ENCODE peak calls at places on chromosomes 12 and 14, in nine cellular contexts. One of them, this sample, is unnamed.

GRCh38 chr12:52582971-52583456 is 9.4 kb upstream of the KRT74 start:
- DNase-seq in H1: peak
- DNase-seq in esophagus muscularis mucosa: no peak
- DNase-seq in breast epithelium: peak
- DNase-seq in transverse colon: peak
- DNase-seq in suprapubic skin: no peak
- DNase-seq in stomach: peak
- DNase-seq in SK-N-SH: peak
- DNase-seq in GM23338: peak
- DNase-seq in this sample: no peak

GRCh38 chr14:98826618-98827017 is 445.4 kb downstream of the BCL11B start:
- DNase-seq in suprapubic skin: no peak
- DNase-seq in breast epithelium: peak
- DNase-seq in stomach: peak
- DNase-seq in H1: no peak
- DNase-seq in SK-N-SH: no peak
- DNase-seq in esophagus muscularis mucosa: no peak
- DNase-seq in transverse colon: no peak
- DNase-seq in GM23338: no peak
- DNase-seq in this sample: no peak

GRCh38 chr14:104582649-104583048 is 3.1 kb downstream of the C14orf180 start:
- DNase-seq in transverse colon: no peak
- DNase-seq in breast epithelium: no peak
- DNase-seq in H1: no peak
- DNase-seq in SK-N-SH: no peak
- DNase-seq in stomach: peak
- DNase-seq in esophagus muscularis mucosa: no peak
- DNase-seq in GM23338: no peak
- DNase-seq in suprapubic skin: no peak
- DNase-seq in this sample: no peak

GRCh38 chr12:70576341-70577282 is 60.6 kb downstream of the PTPRB start:
- DNase-seq in esophagus muscularis mucosa: no peak
- DNase-seq in GM23338: peak
- DNase-seq in transverse colon: no peak
- DNase-seq in breast epithelium: no peak
- DNase-seq in SK-N-SH: peak
- DNase-seq in stomach: no peak
- DNase-seq in suprapubic skin: no peak
- DNase-seq in H1: no peak
- DNase-seq in this sample: peak

GRCh38 chr14:20176330-20176729 is 14.4 kb upstream of the OR11G2 start:
- DNase-seq in SK-N-SH: no peak
- DNase-seq in GM23338: no peak
- DNase-seq in esophagus muscularis mucosa: no peak
- DNase-seq in breast epithelium: no peak
- DNase-seq in H1: no peak
- DNase-seq in suprapubic skin: no peak
- DNase-seq in transverse colon: no peak
- DNase-seq in stomach: no peak
- DNase-seq in this sample: no peak

GRCh38 chr12:4148418-4149056 is 125.0 kb upstream of the CCND2 start:
- DNase-seq in stomach: peak
- DNase-seq in GM23338: no peak
- DNase-seq in breast epithelium: no peak
- DNase-seq in transverse colon: peak
- DNase-seq in suprapubic skin: no peak
- DNase-seq in esophagus muscularis mucosa: peak
- DNase-seq in H1: no peak
- DNase-seq in SK-N-SH: no peak
- DNase-seq in this sample: no peak

GRCh38 chr14:64801800-64802199 is 77.9 kb downstream of the SPTB start:
- DNase-seq in SK-N-SH: peak
- DNase-seq in H1: peak
- DNase-seq in stomach: no peak
- DNase-seq in breast epithelium: no peak
- DNase-seq in GM23338: peak
- DNase-seq in suprapubic skin: no peak
- DNase-seq in esophagus muscularis mucosa: no peak
- DNase-seq in transverse colon: no peak
- DNase-seq in this sample: no peak

GRCh38 chr12:50747817-50748216 is 16.1 kb upstream of the ATF1 start:
- DNase-seq in GM23338: peak
- DNase-seq in esophagus muscularis mucosa: no peak
- DNase-seq in SK-N-SH: no peak
- DNase-seq in breast epithelium: no peak
- DNase-seq in suprapubic skin: no peak
- DNase-seq in stomach: no peak
- DNase-seq in H1: no peak
- DNase-seq in transverse colon: no peak
- DNase-seq in this sample: no peak

GRCh38 chr12:29320295-29321090 is 60.5 kb downstream of the ERGIC2 start:
- DNase-seq in suprapubic skin: no peak
- DNase-seq in stomach: no peak
- DNase-seq in breast epithelium: no peak
- DNase-seq in esophagus muscularis mucosa: no peak
- DNase-seq in H1: no peak
- DNase-seq in transverse colon: no peak
- DNase-seq in GM23338: no peak
- DNase-seq in SK-N-SH: no peak
- DNase-seq in this sample: no peak

GRCh38 chr12:87469295-87469694 is 559.9 kb downstream of the C12orf50 start:
- DNase-seq in transverse colon: no peak
- DNase-seq in breast epithelium: no peak
- DNase-seq in stomach: no peak
- DNase-seq in suprapubic skin: no peak
- DNase-seq in GM23338: no peak
- DNase-seq in esophagus muscularis mucosa: no peak
- DNase-seq in SK-N-SH: no peak
- DNase-seq in H1: no peak
- DNase-seq in this sample: no peak

GRCh38 chr12:3310271-3311026 is 180.6 kb upstream of the PRMT8 start:
- DNase-seq in SK-N-SH: no peak
- DNase-seq in stomach: no peak
- DNase-seq in transverse colon: no peak
- DNase-seq in suprapubic skin: no peak
- DNase-seq in GM23338: no peak
- DNase-seq in breast epithelium: no peak
- DNase-seq in esophagus muscularis mucosa: no peak
- DNase-seq in H1: no peak
- DNase-seq in this sample: no peak

GRCh38 chr14:68020493-68020892 is 200.9 kb downstream of the RAD51B start:
- DNase-seq in GM23338: no peak
- DNase-seq in esophagus muscularis mucosa: no peak
- DNase-seq in suprapubic skin: no peak
- DNase-seq in SK-N-SH: no peak
- DNase-seq in H1: no peak
- DNase-seq in stomach: no peak
- DNase-seq in breast epithelium: no peak
- DNase-seq in transverse colon: no peak
- DNase-seq in this sample: no peak

GRCh38 chr12:105740970-105741725 is 397.6 kb downstream of the NUAK1 start:
- DNase-seq in suprapubic skin: no peak
- DNase-seq in SK-N-SH: no peak
- DNase-seq in H1: no peak
- DNase-seq in esophagus muscularis mucosa: peak
- DNase-seq in transverse colon: no peak
- DNase-seq in breast epithelium: peak
- DNase-seq in GM23338: no peak
- DNase-seq in stomach: no peak
- DNase-seq in this sample: no peak

GRCh38 chr14:24213866-24214652 is 771 bp upstream of the CHMP4A start:
- DNase-seq in breast epithelium: no peak
- DNase-seq in transverse colon: no peak
- DNase-seq in stomach: no peak
- DNase-seq in H1: no peak
- DNase-seq in SK-N-SH: no peak
- DNase-seq in suprapubic skin: no peak
- DNase-seq in esophagus muscularis mucosa: no peak
- DNase-seq in GM23338: no peak
- DNase-seq in this sample: no peak

GRCh38 chr12:119727600-119728436 is 59.9 kb downstream of the PRKAB1 start:
- DNase-seq in SK-N-SH: no peak
- DNase-seq in suprapubic skin: no peak
- DNase-seq in breast epithelium: no peak
- DNase-seq in GM23338: no peak
- DNase-seq in transverse colon: no peak
- DNase-seq in stomach: no peak
- DNase-seq in esophagus muscularis mucosa: no peak
- DNase-seq in H1: no peak
- DNase-seq in this sample: no peak

GRCh38 chr12:11186837-11187236 is at the start of gene TAS2R42:
- DNase-seq in H1: no peak
- DNase-seq in suprapubic skin: no peak
- DNase-seq in transverse colon: no peak
- DNase-seq in SK-N-SH: no peak
- DNase-seq in GM23338: no peak
- DNase-seq in breast epithelium: no peak
- DNase-seq in stomach: no peak
- DNase-seq in esophagus muscularis mucosa: no peak
- DNase-seq in this sample: no peak

GRCh38 chr14:98912655-98913054 is 359.3 kb downstream of the BCL11B start:
- DNase-seq in SK-N-SH: no peak
- DNase-seq in H1: no peak
- DNase-seq in esophagus muscularis mucosa: no peak
- DNase-seq in suprapubic skin: no peak
- DNase-seq in GM23338: no peak
- DNase-seq in transverse colon: no peak
- DNase-seq in breast epithelium: no peak
- DNase-seq in stomach: no peak
- DNase-seq in this sample: no peak

GRCh38 chr14:104550340-104550848 is 29.2 kb upstream of the C14orf180 start:
- DNase-seq in SK-N-SH: peak
- DNase-seq in H1: no peak
- DNase-seq in transverse colon: no peak
- DNase-seq in GM23338: no peak
- DNase-seq in stomach: no peak
- DNase-seq in esophagus muscularis mucosa: no peak
- DNase-seq in suprapubic skin: no peak
- DNase-seq in breast epithelium: no peak
- DNase-seq in this sample: no peak

GRCh38 chr12:59596232-59597143 is 659 bp downstream of the SLC16A7 start:
- DNase-seq in suprapubic skin: peak
- DNase-seq in breast epithelium: peak
- DNase-seq in GM23338: peak
- DNase-seq in esophagus muscularis mucosa: peak
- DNase-seq in transverse colon: peak
- DNase-seq in SK-N-SH: peak
- DNase-seq in stomach: peak
- DNase-seq in H1: peak
- DNase-seq in this sample: no peak
- TF ChIP-seq POLR2AphosphoS5 in suprapubic skin: peak
- TF ChIP-seq POLR2AphosphoS5 in breast epithelium: no peak
- TF ChIP-seq POLR2AphosphoS5 in GM23338: peak
- TF ChIP-seq POLR2AphosphoS5 in esophagus muscularis mucosa: peak
- TF ChIP-seq POLR2AphosphoS5 in transverse colon: peak
- TF ChIP-seq POLR2AphosphoS5 in SK-N-SH: no peak
- TF ChIP-seq POLR2AphosphoS5 in stomach: peak
- TF ChIP-seq POLR2AphosphoS5 in H1: peak
- TF ChIP-seq POLR2AphosphoS5 in this sample: peak

DNA sequence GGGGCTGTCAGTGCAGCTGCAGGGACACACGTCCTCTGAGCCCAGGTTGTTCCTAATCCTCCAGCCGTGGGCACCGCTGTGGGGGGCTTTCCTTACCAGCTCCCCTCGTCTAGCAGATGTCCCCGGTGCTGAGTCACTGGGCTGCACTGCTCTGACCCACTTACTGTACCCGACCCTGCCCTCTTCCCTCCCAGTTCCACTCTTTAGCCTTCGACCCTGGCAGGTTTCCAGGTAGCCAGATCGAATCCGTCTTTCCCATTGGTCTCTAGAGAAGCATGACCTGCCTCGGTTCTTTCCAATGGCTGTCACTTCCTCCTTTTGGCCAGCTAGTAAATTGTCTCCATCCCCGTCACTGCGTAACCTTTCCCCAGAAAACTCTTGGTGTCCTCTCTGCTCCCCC is 48.4 kb downstream of the ELK3 start:
- DNase-seq in transverse colon: no peak
- DNase-seq in suprapubic skin: peak
- DNase-seq in breast epithelium: no peak
- DNase-seq in stomach: no peak
- DNase-seq in H1: no peak
- DNase-seq in SK-N-SH: no peak
- DNase-seq in esophagus muscularis mucosa: no peak
- DNase-seq in GM23338: no peak
- DNase-seq in this sample: no peak
- H3K27ac ChIP-seq in transverse colon: peak
- H3K27ac ChIP-seq in suprapubic skin: peak
- H3K27ac ChIP-seq in breast epithelium: peak
- H3K27ac ChIP-seq in stomach: peak
- H3K27ac ChIP-seq in H1: no peak
- H3K27ac ChIP-seq in SK-N-SH: no peak
- H3K27ac ChIP-seq in esophagus muscularis mucosa: peak
- H3K27ac ChIP-seq in GM23338: no peak
- H3K27ac ChIP-seq in this sample: no peak

GRCh38 chr12:102503056-102503681 is 22.8 kb upstream of the IGF1 start:
- DNase-seq in H1: no peak
- DNase-seq in breast epithelium: no peak
- DNase-seq in SK-N-SH: no peak
- DNase-seq in GM23338: no peak
- DNase-seq in transverse colon: no peak
- DNase-seq in stomach: no peak
- DNase-seq in suprapubic skin: no peak
- DNase-seq in esophagus muscularis mucosa: no peak
- DNase-seq in this sample: no peak
- TF ChIP-seq POLR2AphosphoS5 in H1: no peak
- TF ChIP-seq POLR2AphosphoS5 in breast epithelium: no peak
- TF ChIP-seq POLR2AphosphoS5 in SK-N-SH: no peak
- TF ChIP-seq POLR2AphosphoS5 in GM23338: no peak
- TF ChIP-seq POLR2AphosphoS5 in transverse colon: no peak
- TF ChIP-seq POLR2AphosphoS5 in stomach: no peak
- TF ChIP-seq POLR2AphosphoS5 in suprapubic skin: no peak
- TF ChIP-seq POLR2AphosphoS5 in esophagus muscularis mucosa: no peak
- TF ChIP-seq POLR2AphosphoS5 in this sample: no peak

GRCh38 chr14:60722163-60722835 is 1.9 kb downstream of the SIX4 start:
- DNase-seq in SK-N-SH: peak
- DNase-seq in transverse colon: peak
- DNase-seq in H1: peak
- DNase-seq in stomach: peak
- DNase-seq in breast epithelium: no peak
- DNase-seq in GM23338: peak
- DNase-seq in esophagus muscularis mucosa: no peak
- DNase-seq in suprapubic skin: no peak
- DNase-seq in this sample: no peak

GRCh38 chr14:60722836-60723217 is 1.3 kb downstream of the SIX4 start:
- DNase-seq in SK-N-SH: no peak
- DNase-seq in esophagus muscularis mucosa: no peak
- DNase-seq in suprapubic skin: no peak
- DNase-seq in transverse colon: peak
- DNase-seq in stomach: no peak
- DNase-seq in GM23338: peak
- DNase-seq in breast epithelium: no peak
- DNase-seq in H1: no peak
- DNase-seq in this sample: no peak

GRCh38 chr14:60720391-60720790 is 3.8 kb downstream of the SIX4 start:
- DNase-seq in GM23338: no peak
- DNase-seq in stomach: no peak
- DNase-seq in SK-N-SH: no peak
- DNase-seq in transverse colon: no peak
- DNase-seq in breast epithelium: no peak
- DNase-seq in suprapubic skin: no peak
- DNase-seq in esophagus muscularis mucosa: no peak
- DNase-seq in H1: no peak
- DNase-seq in this sample: no peak

GRCh38 chr14:60721331-60722162 is 2.6 kb downstream of the SIX4 start:
- DNase-seq in breast epithelium: no peak
- DNase-seq in suprapubic skin: peak
- DNase-seq in GM23338: peak
- DNase-seq in H1: peak
- DNase-seq in SK-N-SH: peak
- DNase-seq in transverse colon: peak
- DNase-seq in esophagus muscularis mucosa: no peak
- DNase-seq in stomach: peak
- DNase-seq in this sample: no peak

GRCh38 chr14:60720962-60721330 is 3.2 kb downstream of the SIX4 start:
- DNase-seq in suprapubic skin: no peak
- DNase-seq in GM23338: no peak
- DNase-seq in transverse colon: no peak
- DNase-seq in esophagus muscularis mucosa: no peak
- DNase-seq in H1: no peak
- DNase-seq in breast epithelium: no peak
- DNase-seq in stomach: no peak
- DNase-seq in SK-N-SH: no peak
- DNase-seq in this sample: no peak
- H3K27ac ChIP-seq in suprapubic skin: no peak
- H3K27ac ChIP-seq in GM23338: no peak
- H3K27ac ChIP-seq in transverse colon: no peak
- H3K27ac ChIP-seq in esophagus muscularis mucosa: no peak
- H3K27ac ChIP-seq in H1: no peak
- H3K27ac ChIP-seq in breast epithelium: no peak
- H3K27ac ChIP-seq in stomach: no peak
- H3K27ac ChIP-seq in SK-N-SH: no peak
- H3K27ac ChIP-seq in this sample: no peak